ENCODE peak calls at places on chromosomes 12 and 14, in five cellular contexts. G, D, H, W and F are unnamed samples.

GRCh38 chr12:106113042-106113441 is 25.7 kb downstream of the NUAK1 start:
- DNase-seq in G (no peak), D (no peak), H (peak), W (no peak), F (no peak)

GRCh38 chr12:103851127-103851526 is 10.1 kb upstream of the NT5DC3 start:
- DNase-seq in G (no peak), W (no peak), H (no peak), D (no peak), F (no peak)

GRCh38 chr14:100225169-100225568 is 13.8 kb upstream of the YY1 start:
- DNase-seq in D (no peak), H (no peak), W (no peak), G (no peak), F (no peak)

GRCh38 chr14:89158701-89159100 is 258.3 kb downstream of the FOXN3 start:
- DNase-seq in G (no peak), D (no peak), H (no peak), W (no peak), F (no peak)

GRCh38 chr14:94952097-94952496 is 182.2 kb upstream of the GSC start:
- DNase-seq in D (no peak), W (no peak), G (no peak), H (no peak), F (no peak)

GRCh38 chr12:90499793-90500192 is 455.2 kb downstream of the CCER1 start:
- DNase-seq in D (no peak), H (no peak), G (no peak), W (no peak), F (no peak)

GRCh38 chr12:102781117-102781516 is 135.9 kb downstream of the PAH start:
- DNase-seq in D (no peak), H (no peak), W (no peak), G (no peak), F (no peak)

GRCh38 chr12:57096099-57096572 is 7.2 kb downstream of the NAB2 start:
- DNase-seq in W (no peak), G (peak), H (no peak), D (no peak), F (no peak)

GRCh38 chr14:36579573-36580140 is 2.8 kb downstream of the NKX2-8 start:
- DNase-seq in D (no peak), H (no peak), G (no peak), W (no peak), F (no peak)

GRCh38 chr12:19035552-19035951 is 94.0 kb upstream of the PLEKHA5 start:
- DNase-seq in D (no peak), W (no peak), G (no peak), H (no peak), F (no peak)

GRCh38 chr14:31189346-31190219 is 18.0 kb downstream of the HECTD1 start:
- DNase-seq in D (no peak), W (no peak), G (no peak), H (no peak), F (no peak)

GRCh38 chr14:38255408-38255672 is 553 bp downstream of the CLEC14A start:
- DNase-seq in G (peak), D (no peak), W (no peak), H (no peak), F (no peak)

GRCh38 chr12:11962795-11963347 is 107.9 kb upstream of the BCL2L14 start:
- DNase-seq in G (no peak), D (no peak), W (no peak), H (no peak), F (no peak)

GRCh38 chr14:77498120-77498979 is at the start of gene ISM2:
- DNase-seq in H (no peak), W (peak), G (no peak), D (no peak), F (no peak)

GRCh38 chr12:78035913-78036658 is 205.4 kb downstream of the NAV3 start:
- DNase-seq in H (no peak), D (no peak), G (no peak), W (no peak), F (no peak)

GRCh38 chr12:109770104-109770860 is 56.7 kb downstream of the FAM222A start:
- DNase-seq in H (no peak), W (no peak), G (peak), D (no peak), F (no peak)

GRCh38 chr12:66694666-66695065 is 15.8 kb upstream of the GRIP1 start:
- DNase-seq in D (no peak), H (no peak), W (no peak), G (no peak), F (no peak)

GRCh38 chr12:754238-754816 is 1.9 kb downstream of the WNK1 start:
- DNase-seq in W (peak), D (no peak), G (no peak), H (no peak), F (no peak)

GRCh38 chr12:52827499-52828090 is 6.5 kb downstream of the KRT79 start:
- DNase-seq in G (no peak), H (no peak), D (no peak), W (no peak), F (no peak)

GRCh38 chr12:52825961-52826360 is 8.2 kb downstream of the KRT79 start:
- DNase-seq in W (no peak), D (no peak), H (no peak), G (peak), F (no peak)

GRCh38 chr12:52829986-52830385 is 4.1 kb downstream of the KRT79 start:
- DNase-seq in H (no peak), G (peak), W (no peak), D (no peak), F (no peak)

GRCh38 chr12:52826611-52827498 is 7.3 kb downstream of the KRT79 start:
- DNase-seq in D (no peak), W (no peak), G (peak), H (no peak), F (no peak)

GRCh38 chr12:52828156-52829090 is 5.7 kb downstream of the KRT79 start:
- DNase-seq in H (no peak), D (no peak), G (no peak), W (no peak), F (no peak)
- H3K27ac ChIP-seq in H (no peak), D (no peak), G (no peak), W (no peak), F (no peak)

GRCh38 chr14:72518809-72519377 is 375.0 kb downstream of the DPF3 start:
- DNase-seq in D (no peak), H (no peak), G (no peak), W (no peak), F (no peak)
- H3K4me3 ChIP-seq in D (no peak), H (no peak), G (no peak), W (no peak), F (peak)

GRCh38 chr14:104574536-104574935 is 5.0 kb upstream of the C14orf180 start:
- DNase-seq in H (no peak), D (no peak), W (no peak), G (no peak), F (no peak)

GRCh38 chr14:104572024-104572623 is 7.4 kb upstream of the C14orf180 start:
- DNase-seq in G (no peak), H (no peak), D (no peak), W (no peak), F (no peak)

GRCh38 chr14:104572668-104573067 is 6.9 kb upstream of the C14orf180 start:
- DNase-seq in D (no peak), W (no peak), G (no peak), H (no peak), F (no peak)

GRCh38 chr14:104574978-104575377 is 4.6 kb upstream of the C14orf180 start:
- DNase-seq in D (no peak), H (no peak), W (no peak), G (no peak), F (no peak)

GRCh38 chr14:104573930-104574329 is 5.6 kb upstream of the C14orf180 start:
- DNase-seq in W (no peak), H (no peak), D (no peak), G (no peak), F (no peak)
- H3K27ac ChIP-seq in W (no peak), H (no peak), D (no peak), G (no peak), F (no peak)

GRCh38 chr12:51320695-51321320 is 3.2 kb downstream of the BIN2 start:
- DNase-seq in H (no peak), G (no peak), W (no peak), D (no peak), F (no peak)
- H3K4me3 ChIP-seq in H (no peak), G (no peak), W (no peak), D (no peak), F (peak)

DNA sequence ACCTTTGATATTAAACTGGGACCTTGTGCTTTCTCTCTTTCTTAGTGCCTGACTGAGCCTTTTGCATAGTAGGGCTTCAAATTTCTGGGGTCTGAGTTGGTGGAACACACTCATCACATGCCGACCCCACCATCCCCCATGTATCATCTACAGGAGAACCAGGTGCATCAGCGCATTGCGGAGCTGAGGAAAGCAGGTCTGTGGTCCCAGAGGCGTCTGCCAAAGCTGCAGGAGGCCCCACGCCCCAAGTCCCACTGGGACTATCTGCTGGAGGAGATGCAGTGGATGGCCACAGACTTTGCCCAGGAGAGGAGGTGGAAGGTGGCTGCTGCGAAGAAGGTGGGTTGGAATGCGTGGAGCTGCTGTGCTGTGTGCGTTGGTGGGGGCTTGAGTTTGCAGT is 37.8 kb downstream of the EP400 start:
- DNase-seq in D (no peak), W (no peak), G (peak), H (no peak), F (no peak)
- H3K27ac ChIP-seq in D (no peak), W (no peak), G (no peak), H (no peak), F (no peak)

GRCh38 chr12:108363165-108363564 is 24.1 kb upstream of the CMKLR1 start:
- DNase-seq in G (no peak), W (no peak), D (no peak), H (no peak), F (no peak)

GRCh38 chr12:108360057-108360456 is 20.9 kb upstream of the CMKLR1 start:
- DNase-seq in G (no peak), D (no peak), H (no peak), W (no peak), F (no peak)

GRCh38 chr12:108357834-108358579 is 18.9 kb upstream of the CMKLR1 start:
- DNase-seq in H (no peak), W (no peak), G (no peak), D (no peak), F (no peak)

GRCh38 chr12:108358580-108358965 is 19.5 kb upstream of the CMKLR1 start:
- DNase-seq in G (no peak), H (no peak), W (no peak), D (no peak), F (no peak)

GRCh38 chr12:108360487-108360886 is 21.4 kb upstream of the CMKLR1 start:
- DNase-seq in G (no peak), D (no peak), H (no peak), W (no peak), F (no peak)
- H3K4me3 ChIP-seq in G (no peak), D (no peak), H (no peak), W (no peak), F (no peak)

GRCh38 chr12:6751767-6752166 is 1.2 kb downstream of the MLF2 start:
- DNase-seq in W (no peak), D (no peak), H (no peak), G (peak), F (no peak)

GRCh38 chr12:6742833-6743232 is 10.1 kb downstream of the MLF2 start:
- DNase-seq in D (no peak), H (no peak), W (no peak), G (no peak), F (no peak)

GRCh38 chr12:6748761-6749160 is 4.2 kb downstream of the MLF2 start:
- DNase-seq in D (no peak), W (no peak), H (no peak), G (no peak), F (no peak)

GRCh38 chr12:6750506-6750905 is 2.4 kb downstream of the MLF2 start:
- DNase-seq in D (no peak), H (no peak), W (no peak), G (no peak), F (no peak)

GRCh38 chr12:6745751-6746525 is 7.0 kb downstream of the MLF2 start:
- DNase-seq in H (no peak), W (no peak), G (no peak), D (no peak), F (no peak)
- H3K27ac ChIP-seq in H (no peak), W (peak), G (no peak), D (peak), F (no peak)